ENCODE peak calls at places on chromosome 2, in ten cellular contexts. N is activated CD8-positive, alpha-beta T cell treated with anti-CD3 and anti-CD28 coated beads for 36 hours; A is hypothalamus; S is SW 1271; G is ovary; Z is iPS DF 19.7; B is HFFc6; R is neural crest cell; U is cardiac septum; V is endodermal cell. I is an unnamed sample.

GRCh38 chr2:161480123-161480522 is 64.0 kb downstream of the TBR1 start:
- DNase-seq in R (no peak), U (no peak), S (no peak), V (no peak), B (no peak), A (no peak), Z (no peak), N (no peak), G (no peak), I (peak)

GRCh38 chr2:197072533-197072932 is 146.0 kb upstream of the PGAP1 start:
- DNase-seq in G (no peak), V (no peak), U (no peak), A (no peak), N (no peak), R (no peak), Z (no peak), B (no peak), S (no peak), I (no peak)

GRCh38 chr2:26429779-26430654 is 28.3 kb downstream of the DRC1 start:
- DNase-seq in B (no peak), S (no peak), A (no peak), R (no peak), U (no peak), V (no peak), N (no peak), G (no peak), Z (no peak), I (no peak)

GRCh38 chr2:218293715-218294429 is 1.6 kb upstream of the TMBIM1 start:
- DNase-seq in N (no peak), R (no peak), V (no peak), S (no peak), B (no peak), U (no peak), A (no peak), Z (no peak), G (no peak), I (peak)

GRCh38 chr2:148122788-148123187 is 101.9 kb downstream of the MBD5 start:
- DNase-seq in U (no peak), Z (no peak), A (no peak), G (no peak), N (peak), B (peak), R (no peak), S (no peak), V (no peak), I (no peak)

GRCh38 chr2:228699400-228699799 is 517.9 kb upstream of the SPHKAP start:
- DNase-seq in R (no peak), N (no peak), V (no peak), U (no peak), Z (no peak), G (no peak), S (no peak), A (no peak), B (peak), I (no peak)

GRCh38 chr2:234290671-234291070 is 206.2 kb downstream of the ARL4C start:
- DNase-seq in A (no peak), R (no peak), S (no peak), V (no peak), U (no peak), N (peak), G (no peak), B (no peak), Z (no peak), I (no peak)

GRCh38 chr2:236943068-236943467 is 142.6 kb upstream of the COPS8 start:
- DNase-seq in G (no peak), S (no peak), B (no peak), R (no peak), N (no peak), U (no peak), A (no peak), Z (no peak), V (no peak), I (no peak)

GRCh38 chr2:53028259-53028658 is 739.3 kb upstream of the CHAC2 start:
- DNase-seq in A (no peak), Z (no peak), R (no peak), B (peak), U (no peak), N (no peak), V (no peak), G (no peak), S (peak), I (no peak)